ENCODE peak calls at places on chromosome 13, in seven cellular contexts. W, R, F, L, E, P and X are unnamed samples.

GRCh38 chr13:52969373-52969772 is 59.2 kb upstream of the OLFM4 start:
- DNase-seq in F (no peak), P (no peak), L (no peak), W (no peak), R (no peak), E (no peak), X (no peak)

GRCh38 chr13:44331446-44331845 is 42.2 kb upstream of the SERP2 start:
- DNase-seq in E (peak), L (no peak), F (no peak), W (no peak), P (no peak), R (no peak), X (no peak)

GRCh38 chr13:43558942-43559341 is 227.8 kb downstream of the ENOX1 start:
- DNase-seq in P (no peak), F (no peak), L (no peak), E (no peak), R (peak), W (no peak), X (no peak)

GRCh38 chr13:72643339-72643989 is 84.0 kb downstream of the MZT1 start:
- DNase-seq in R (no peak), F (no peak), L (peak), P (peak), W (peak), E (peak), X (no peak)

GRCh38 chr13:74246398-74246975 is 112.3 kb upstream of the KLF12 start:
- DNase-seq in E (peak), F (peak), R (peak), W (no peak), L (no peak), P (no peak), X (no peak)

GRCh38 chr13:51997641-51998330 is 13.5 kb downstream of the ATP7B start:
- DNase-seq in E (no peak), L (no peak), F (no peak), P (no peak), R (no peak), W (peak), X (no peak)

GRCh38 chr13:44660050-44660449 is 83.9 kb upstream of the TSC22D1 start:
- DNase-seq in E (no peak), F (no peak), R (no peak), P (no peak), W (no peak), L (no peak), X (no peak)

GRCh38 chr13:40181203-40181845 is 485.1 kb downstream of the FOXO1 start:
- DNase-seq in R (no peak), L (no peak), P (no peak), F (no peak), E (peak), W (no peak), X (no peak)

GRCh38 chr13:110343241-110343865 is 36.3 kb downstream of the COL4A2 start:
- DNase-seq in P (no peak), W (peak), R (no peak), F (no peak), L (no peak), E (no peak), X (no peak)

GRCh38 chr13:113742000-113742441 is 17.0 kb upstream of the TMEM255B start:
- DNase-seq in E (peak), F (no peak), W (peak), R (no peak), P (peak), L (no peak), X (no peak)

GRCh38 chr13:80010286-80010831 is 330.6 kb downstream of the SPRY2 start:
- DNase-seq in W (no peak), P (no peak), R (no peak), E (no peak), L (no peak), F (no peak), X (no peak)

GRCh38 chr13:23509781-23510543 is 60.2 kb upstream of the TNFRSF19 start:
- DNase-seq in E (peak), W (no peak), R (no peak), F (no peak), P (no peak), L (peak), X (no peak)

GRCh38 chr13:44346534-44346933 is 27.1 kb upstream of the SERP2 start:
- DNase-seq in L (no peak), R (no peak), P (no peak), E (no peak), W (no peak), F (no peak), X (no peak)

GRCh38 chr13:98481511-98481951 is 95.4 kb downstream of the STK24 start:
- DNase-seq in F (no peak), W (no peak), E (no peak), L (no peak), R (no peak), P (no peak), X (no peak)

GRCh38 chr13:114161644-114162532 is 17.2 kb upstream of the CFAP97D2 start:
- DNase-seq in F (no peak), L (no peak), P (no peak), W (peak), R (peak), E (peak), X (no peak)

GRCh38 chr13:26605845-26606244 is 48.4 kb downstream of the WASF3 start:
- DNase-seq in L (no peak), R (no peak), E (no peak), P (no peak), W (peak), F (no peak), X (no peak)

GRCh38 chr13:29503041-29503837 is 92.2 kb downstream of the SLC7A1 start:
- DNase-seq in E (no peak), F (no peak), L (no peak), W (no peak), R (no peak), P (no peak), X (no peak)

GRCh38 chr13:99265162-99265822 is 7.1 kb upstream of the GPR18 start:
- DNase-seq in P (no peak), W (no peak), F (no peak), R (no peak), L (no peak), E (no peak), X (no peak)

GRCh38 chr13:98619556-98619955 is 42.6 kb upstream of the STK24 start:
- DNase-seq in L (no peak), P (no peak), R (no peak), W (no peak), F (no peak), E (no peak), X (no peak)

GRCh38 chr13:29500426-29500825 is 95.1 kb downstream of the SLC7A1 start:
- DNase-seq in W (no peak), L (no peak), F (no peak), E (no peak), R (no peak), P (no peak), X (no peak)

GRCh38 chr13:103436057-103436654 is 369.9 kb upstream of the SLC10A2 start:
- DNase-seq in L (no peak), E (no peak), F (no peak), P (no peak), R (no peak), W (no peak), X (no peak)

GRCh38 chr13:21034602-21035190 is 26.7 kb downstream of the LATS2 start:
- DNase-seq in W (no peak), R (peak), E (peak), L (no peak), F (no peak), P (no peak), X (no peak)

GRCh38 chr13:75486146-75486545 is 4.2 kb upstream of the TBC1D4 start:
- DNase-seq in F (no peak), W (no peak), E (no peak), R (no peak), L (no peak), P (no peak), X (no peak)

GRCh38 chr13:108609353-108609752 is 20.1 kb upstream of the MYO16 start:
- DNase-seq in E (peak), F (no peak), R (no peak), P (no peak), W (peak), L (no peak), X (peak)

GRCh38 chr13:20416223-20416622 is 109.4 kb downstream of the CRYL1 start:
- DNase-seq in R (no peak), L (no peak), F (no peak), W (no peak), P (no peak), E (no peak), X (no peak)

GRCh38 chr13:64371045-64371444 is 2859.1 kb downstream of the PCDH9 start:
- DNase-seq in W (no peak), P (no peak), L (no peak), F (no peak), E (no peak), R (no peak), X (no peak)